ENCODE peak calls at places on chromosomes 5 and 9, in six cellular contexts. One of them, this sample, is unnamed.

GRCh38 chr5:55218966-55219365 is 8.1 kb downstream of the MCIDAS start:
- DNase-seq in Panc1: no peak
- DNase-seq in HepG2: no peak
- DNase-seq in GM12878: no peak
- DNase-seq in SK-N-SH: no peak
- DNase-seq in GM23338: peak
- DNase-seq in this sample: no peak

GRCh38 chr5:15285901-15286583 is 213.9 kb upstream of the FBXL7 start:
- DNase-seq in HepG2: no peak
- DNase-seq in GM12878: no peak
- DNase-seq in SK-N-SH: no peak
- DNase-seq in Panc1: no peak
- DNase-seq in GM23338: no peak
- DNase-seq in this sample: no peak

GRCh38 chr5:143229426-143229895 is 174.0 kb downstream of the NR3C1 start:
- DNase-seq in GM23338: no peak
- DNase-seq in Panc1: no peak
- DNase-seq in GM12878: no peak
- DNase-seq in SK-N-SH: no peak
- DNase-seq in HepG2: no peak
- DNase-seq in this sample: no peak

GRCh38 chr9:93662016-93662638 is 85.7 kb downstream of the PHF2 start:
- DNase-seq in SK-N-SH: no peak
- DNase-seq in GM23338: no peak
- DNase-seq in Panc1: no peak
- DNase-seq in GM12878: no peak
- DNase-seq in HepG2: no peak
- DNase-seq in this sample: no peak

GRCh38 chr5:88803309-88803708 is 79.7 kb downstream of the MEF2C start:
- DNase-seq in SK-N-SH: no peak
- DNase-seq in HepG2: no peak
- DNase-seq in GM23338: no peak
- DNase-seq in Panc1: no peak
- DNase-seq in GM12878: no peak
- DNase-seq in this sample: no peak

GRCh38 chr5:120507826-120508463 is 43.8 kb downstream of the PRR16 start:
- DNase-seq in GM23338: peak
- DNase-seq in GM12878: no peak
- DNase-seq in HepG2: no peak
- DNase-seq in SK-N-SH: no peak
- DNase-seq in Panc1: no peak
- DNase-seq in this sample: no peak

GRCh38 chr9:86491634-86492266 is 137.5 kb upstream of the TUT7 start:
- DNase-seq in GM23338: no peak
- DNase-seq in SK-N-SH: no peak
- DNase-seq in HepG2: no peak
- DNase-seq in Panc1: no peak
- DNase-seq in GM12878: no peak
- DNase-seq in this sample: no peak

GRCh38 chr9:113621309-113621791 is 157.8 kb downstream of the RGS3 start:
- DNase-seq in Panc1: no peak
- DNase-seq in HepG2: no peak
- DNase-seq in GM23338: peak
- DNase-seq in GM12878: no peak
- DNase-seq in SK-N-SH: no peak
- DNase-seq in this sample: no peak

GRCh38 chr5:150757087-150757649 is 1.6 kb downstream of the DCTN4 start:
- DNase-seq in SK-N-SH: no peak
- DNase-seq in Panc1: no peak
- DNase-seq in GM23338: no peak
- DNase-seq in HepG2: no peak
- DNase-seq in GM12878: no peak
- DNase-seq in this sample: no peak

GRCh38 chr5:139638090-139638735 is 9.9 kb upstream of the CXXC5 start:
- DNase-seq in GM23338: peak
- DNase-seq in GM12878: no peak
- DNase-seq in SK-N-SH: peak
- DNase-seq in Panc1: no peak
- DNase-seq in HepG2: no peak
- DNase-seq in this sample: peak

GRCh38 chr9:104256031-104256709 is 162.1 kb downstream of the SMC2 start:
- DNase-seq in GM12878: no peak
- DNase-seq in SK-N-SH: no peak
- DNase-seq in HepG2: no peak
- DNase-seq in GM23338: no peak
- DNase-seq in Panc1: no peak
- DNase-seq in this sample: no peak

GRCh38 chr9:7974335-7975005 is 174.9 kb upstream of the DMAC1 start:
- DNase-seq in HepG2: no peak
- DNase-seq in GM12878: peak
- DNase-seq in SK-N-SH: no peak
- DNase-seq in GM23338: no peak
- DNase-seq in Panc1: no peak
- DNase-seq in this sample: peak

GRCh38 chr5:82465235-82465634 is 187.1 kb upstream of the RPS23 start:
- DNase-seq in Panc1: no peak
- DNase-seq in HepG2: peak
- DNase-seq in GM23338: no peak
- DNase-seq in SK-N-SH: no peak
- DNase-seq in GM12878: no peak
- DNase-seq in this sample: no peak

GRCh38 chr5:170554566-170555267 is 50.9 kb downstream of the KCNIP1 start:
- DNase-seq in GM23338: no peak
- DNase-seq in GM12878: no peak
- DNase-seq in SK-N-SH: peak
- DNase-seq in Panc1: no peak
- DNase-seq in HepG2: no peak
- DNase-seq in this sample: no peak

GRCh38 chr5:116573617-116574431 is 799 bp downstream of the SEMA6A start:
- DNase-seq in GM23338: no peak
- DNase-seq in SK-N-SH: peak
- DNase-seq in GM12878: no peak
- DNase-seq in HepG2: no peak
- DNase-seq in Panc1: no peak
- DNase-seq in this sample: no peak

GRCh38 chr5:17691781-17692180 is 57.5 kb downstream of the TAF11L14 start:
- DNase-seq in SK-N-SH: no peak
- DNase-seq in GM23338: no peak
- DNase-seq in HepG2: no peak
- DNase-seq in GM12878: no peak
- DNase-seq in Panc1: no peak
- DNase-seq in this sample: no peak

GRCh38 chr5:9932770-9933169 is 302.6 kb upstream of the TAS2R1 start:
- DNase-seq in GM12878: no peak
- DNase-seq in HepG2: no peak
- DNase-seq in GM23338: peak
- DNase-seq in SK-N-SH: peak
- DNase-seq in Panc1: no peak
- DNase-seq in this sample: no peak

GRCh38 chr5:35644543-35644942 is 26.9 kb downstream of the SPEF2 start:
- DNase-seq in SK-N-SH: no peak
- DNase-seq in GM23338: peak
- DNase-seq in GM12878: no peak
- DNase-seq in Panc1: no peak
- DNase-seq in HepG2: no peak
- DNase-seq in this sample: no peak

GRCh38 chr9:89668216-89668867 is 63.5 kb downstream of the GADD45G start:
- DNase-seq in Panc1: no peak
- DNase-seq in HepG2: no peak
- DNase-seq in GM12878: no peak
- DNase-seq in SK-N-SH: no peak
- DNase-seq in GM23338: no peak
- DNase-seq in this sample: no peak

GRCh38 chr9:89418882-89419641 is 78.9 kb downstream of the SEMA4D start:
- DNase-seq in GM23338: no peak
- DNase-seq in SK-N-SH: no peak
- DNase-seq in HepG2: no peak
- DNase-seq in Panc1: no peak
- DNase-seq in GM12878: no peak
- DNase-seq in this sample: no peak

GRCh38 chr9:136011703-136012496 is 50.7 kb upstream of the UBAC1 start:
- DNase-seq in HepG2: peak
- DNase-seq in GM23338: no peak
- DNase-seq in Panc1: no peak
- DNase-seq in SK-N-SH: peak
- DNase-seq in GM12878: no peak
- DNase-seq in this sample: no peak

GRCh38 chr5:394671-395155 is 48.3 kb upstream of the EXOC3 start:
- DNase-seq in HepG2: no peak
- DNase-seq in SK-N-SH: peak
- DNase-seq in Panc1: no peak
- DNase-seq in GM23338: no peak
- DNase-seq in GM12878: no peak
- DNase-seq in this sample: no peak

GRCh38 chr9:34637356-34638137 is at the start of gene SIGMAR1:
- DNase-seq in GM23338: peak
- DNase-seq in GM12878: peak
- DNase-seq in HepG2: peak
- DNase-seq in Panc1: peak
- DNase-seq in SK-N-SH: peak
- DNase-seq in this sample: peak

GRCh38 chr9:130682490-130683121 is 11.0 kb upstream of the EXOSC2 start:
- DNase-seq in GM23338: peak
- DNase-seq in Panc1: no peak
- DNase-seq in HepG2: peak
- DNase-seq in GM12878: no peak
- DNase-seq in SK-N-SH: peak
- DNase-seq in this sample: no peak

GRCh38 chr9:113913426-113914195 is 37.5 kb downstream of the ZNF618 start:
- DNase-seq in GM12878: no peak
- DNase-seq in SK-N-SH: no peak
- DNase-seq in HepG2: no peak
- DNase-seq in Panc1: no peak
- DNase-seq in GM23338: no peak
- DNase-seq in this sample: no peak

GRCh38 chr5:159902444-159903121 is 13.7 kb upstream of the ADRA1B start:
- DNase-seq in HepG2: no peak
- DNase-seq in Panc1: no peak
- DNase-seq in SK-N-SH: no peak
- DNase-seq in GM12878: no peak
- DNase-seq in GM23338: no peak
- DNase-seq in this sample: no peak

GRCh38 chr5:76404694-76405306 is 1.7 kb downstream of the IQGAP2 start:
- DNase-seq in GM23338: no peak
- DNase-seq in SK-N-SH: no peak
- DNase-seq in HepG2: no peak
- DNase-seq in GM12878: no peak
- DNase-seq in Panc1: no peak
- DNase-seq in this sample: peak

GRCh38 chr9:133397370-133397769 is 20.4 kb downstream of the REXO4 start:
- DNase-seq in GM23338: no peak
- DNase-seq in Panc1: no peak
- DNase-seq in HepG2: no peak
- DNase-seq in SK-N-SH: no peak
- DNase-seq in GM12878: no peak
- DNase-seq in this sample: no peak
- TF ChIP-seq REST in GM23338: no peak
- TF ChIP-seq REST in Panc1: no peak
- TF ChIP-seq REST in HepG2: no peak
- TF ChIP-seq REST in SK-N-SH: no peak
- TF ChIP-seq REST in GM12878: no peak
- TF ChIP-seq REST in this sample: no peak

GRCh38 chr9:92291577-92291976 is 1.9 kb downstream of the IARS1 start:
- DNase-seq in SK-N-SH: no peak
- DNase-seq in GM12878: no peak
- DNase-seq in HepG2: no peak
- DNase-seq in Panc1: no peak
- DNase-seq in GM23338: no peak
- DNase-seq in this sample: no peak
- TF ChIP-seq POLR2AphosphoS5 in SK-N-SH: no peak
- TF ChIP-seq POLR2AphosphoS5 in GM12878: no peak
- TF ChIP-seq POLR2AphosphoS5 in HepG2: no peak
- TF ChIP-seq POLR2AphosphoS5 in Panc1: no peak
- TF ChIP-seq POLR2AphosphoS5 in GM23338: no peak
- TF ChIP-seq POLR2AphosphoS5 in this sample: no peak

GRCh38 chr5:134714120-134714519 is 24.2 kb upstream of the CAMLG start:
- DNase-seq in Panc1: no peak
- DNase-seq in GM23338: peak
- DNase-seq in HepG2: no peak
- DNase-seq in GM12878: no peak
- DNase-seq in SK-N-SH: no peak
- DNase-seq in this sample: no peak
- TF ChIP-seq REST in Panc1: no peak
- TF ChIP-seq REST in GM23338: no peak
- TF ChIP-seq REST in HepG2: no peak
- TF ChIP-seq REST in GM12878: no peak
- TF ChIP-seq REST in SK-N-SH: no peak
- TF ChIP-seq REST in this sample: no peak

GRCh38 chr5:108672639-108673038 is 75.1 kb upstream of the FER start:
- DNase-seq in GM23338: no peak
- DNase-seq in HepG2: no peak
- DNase-seq in GM12878: no peak
- DNase-seq in SK-N-SH: no peak
- DNase-seq in Panc1: no peak
- DNase-seq in this sample: no peak
- TF ChIP-seq POLR2AphosphoS5 in GM23338: no peak
- TF ChIP-seq POLR2AphosphoS5 in HepG2: no peak
- TF ChIP-seq POLR2AphosphoS5 in GM12878: no peak
- TF ChIP-seq POLR2AphosphoS5 in SK-N-SH: no peak
- TF ChIP-seq POLR2AphosphoS5 in Panc1: no peak
- TF ChIP-seq POLR2AphosphoS5 in this sample: no peak

DNA sequence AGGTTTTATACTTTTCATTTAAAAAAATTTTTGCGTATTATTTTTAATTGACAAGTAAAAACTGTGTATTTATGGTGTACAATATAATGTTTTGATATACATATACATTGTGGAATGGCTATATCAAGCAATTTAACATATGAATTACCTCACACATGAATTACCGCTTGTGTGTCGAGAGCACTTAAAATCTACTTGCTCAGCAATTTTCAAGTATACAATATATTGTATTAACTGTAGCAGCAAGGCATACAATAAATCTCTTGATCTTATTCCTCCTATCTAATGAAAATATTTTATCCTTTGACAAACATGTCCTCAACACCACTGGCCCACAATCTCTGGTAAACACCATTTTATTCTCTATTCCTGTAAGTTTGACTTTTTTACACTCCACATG is 224.4 kb upstream of the CYLC2 start:
- DNase-seq in GM12878: no peak
- DNase-seq in HepG2: no peak
- DNase-seq in Panc1: no peak
- DNase-seq in GM23338: no peak
- DNase-seq in SK-N-SH: no peak
- DNase-seq in this sample: no peak
- TF ChIP-seq REST in GM12878: no peak
- TF ChIP-seq REST in HepG2: no peak
- TF ChIP-seq REST in Panc1: no peak
- TF ChIP-seq REST in GM23338: no peak
- TF ChIP-seq REST in SK-N-SH: no peak
- TF ChIP-seq REST in this sample: no peak